ENCODE peak calls at places on chromosomes 6 and 20, in nine cellular contexts. Q is uterus, L is testis, W is adrenal gland, P is breast epithelium, I is upper lobe of left lung, N is heart left ventricle, T is ovary, U is sigmoid colon. D is an unnamed sample.
A peak's percentile ranks its signal among the peaks of the same experiment; 100 is the strongest.

GRCh38 chr6:154361476-154361875 is 4.9 kb upstream of the IPCEF1 start:
- DNase-seq in Q (no peak), L (no peak), W (no peak), P (no peak), I (no peak), N (no peak), T (no peak), U (no peak), D (no peak)

GRCh38 chr6:4776967-4777925 is 1.0 kb downstream of the CDYL start:
- DNase-seq in Q (no peak), L (peak; percentile 37), W (no peak), P (no peak), I (peak; percentile 23), N (peak; percentile 31), T (peak; percentile 22), U (no peak), D (peak; percentile 9)

GRCh38 chr6:165186041-165186440 is 123.4 kb downstream of the C6orf118 start:
- DNase-seq in Q (no peak), L (no peak), W (no peak), P (no peak), I (no peak), N (no peak), T (no peak), U (no peak), D (no peak)

GRCh38 chr6:150881911-150882481 is 16.5 kb downstream of the MTHFD1L start:
- DNase-seq in Q (peak; percentile 41), L (peak; percentile 84), W (peak; percentile 90), P (peak; percentile 57), I (peak; percentile 27), N (peak; percentile 70), T (peak; percentile 62), U (peak; percentile 69), D (no peak)

GRCh38 chr20:32553618-32554017 is 31.5 kb downstream of the NOL4L start:
- DNase-seq in Q (no peak), L (no peak), W (no peak), P (no peak), I (no peak), N (no peak), T (no peak), U (no peak), D (no peak)

GRCh38 chr6:79438015-79438414 is 99.2 kb downstream of the LCA5 start:
- DNase-seq in Q (no peak), L (peak; percentile 18), W (no peak), P (no peak), I (no peak), N (no peak), T (no peak), U (no peak), D (no peak)

GRCh38 chr6:53630533-53631269 is 34.9 kb downstream of the KLHL31 start:
- DNase-seq in Q (no peak), L (no peak), W (peak; percentile 23), P (no peak), I (no peak), N (no peak), T (no peak), U (no peak), D (no peak)

GRCh38 chr6:36735110-36735971 is 37.7 kb downstream of the RAB44 start:
- DNase-seq in Q (peak; percentile 87), L (peak; percentile 84), W (peak; percentile 65), P (no peak), I (peak; percentile 84), N (peak; percentile 88), T (peak; percentile 44), U (peak; percentile 94), D (peak; percentile 73)

GRCh38 chr6:29675561-29675960 is 5.4 kb downstream of the ZFP57 start:
- DNase-seq in Q (no peak), L (no peak), W (no peak), P (no peak), I (no peak), N (no peak), T (no peak), U (no peak), D (no peak)

GRCh38 chr6:107228754-107229153 is 113.4 kb upstream of the BEND3 start:
- DNase-seq in Q (no peak), L (no peak), W (no peak), P (no peak), I (no peak), N (no peak), T (no peak), U (no peak), D (no peak)

GRCh38 chr20:36179170-36179945 is 24.8 kb downstream of the EPB41L1 start:
- DNase-seq in Q (no peak), L (no peak), W (no peak), P (no peak), I (no peak), N (no peak), T (no peak), U (no peak), D (no peak)

GRCh38 chr6:165571068-165571682 is 91.9 kb downstream of the PDE10A start:
- DNase-seq in Q (no peak), L (no peak), W (no peak), P (no peak), I (no peak), N (no peak), T (no peak), U (no peak), D (no peak)

GRCh38 chr6:143164565-143165105 is 103.9 kb downstream of the AIG1 start:
- DNase-seq in Q (no peak), L (no peak), W (no peak), P (no peak), I (no peak), N (no peak), T (no peak), U (no peak), D (no peak)

GRCh38 chr20:38173237-38174156 is 8.4 kb upstream of the TGM2 start:
- DNase-seq in Q (peak; percentile 52), L (no peak), W (peak; percentile 52), P (no peak), I (peak; percentile 38), N (peak; percentile 79), T (no peak), U (peak; percentile 67), D (no peak)

GRCh38 chr6:123811378-123811777 is 7.7 kb downstream of the NKAIN2 start:
- DNase-seq in Q (no peak), L (no peak), W (no peak), P (no peak), I (no peak), N (no peak), T (no peak), U (no peak), D (no peak)

GRCh38 chr6:61810047-61810446 is 476.0 kb downstream of the KHDRBS2 start:
- DNase-seq in Q (no peak), L (no peak), W (no peak), P (no peak), I (no peak), N (no peak), T (no peak), U (no peak), D (no peak)

GRCh38 chr6:61809004-61809595 is 476.9 kb downstream of the KHDRBS2 start:
- DNase-seq in Q (no peak), L (no peak), W (no peak), P (no peak), I (no peak), N (no peak), T (no peak), U (no peak), D (peak; percentile 5)
- TF ChIP-seq CTCF in Q (no peak), L (peak; percentile 23), W (peak; percentile 47), P (no peak), I (no peak), N (peak; percentile 40), T (no peak), U (no peak), D (peak; percentile 17)

DNA sequence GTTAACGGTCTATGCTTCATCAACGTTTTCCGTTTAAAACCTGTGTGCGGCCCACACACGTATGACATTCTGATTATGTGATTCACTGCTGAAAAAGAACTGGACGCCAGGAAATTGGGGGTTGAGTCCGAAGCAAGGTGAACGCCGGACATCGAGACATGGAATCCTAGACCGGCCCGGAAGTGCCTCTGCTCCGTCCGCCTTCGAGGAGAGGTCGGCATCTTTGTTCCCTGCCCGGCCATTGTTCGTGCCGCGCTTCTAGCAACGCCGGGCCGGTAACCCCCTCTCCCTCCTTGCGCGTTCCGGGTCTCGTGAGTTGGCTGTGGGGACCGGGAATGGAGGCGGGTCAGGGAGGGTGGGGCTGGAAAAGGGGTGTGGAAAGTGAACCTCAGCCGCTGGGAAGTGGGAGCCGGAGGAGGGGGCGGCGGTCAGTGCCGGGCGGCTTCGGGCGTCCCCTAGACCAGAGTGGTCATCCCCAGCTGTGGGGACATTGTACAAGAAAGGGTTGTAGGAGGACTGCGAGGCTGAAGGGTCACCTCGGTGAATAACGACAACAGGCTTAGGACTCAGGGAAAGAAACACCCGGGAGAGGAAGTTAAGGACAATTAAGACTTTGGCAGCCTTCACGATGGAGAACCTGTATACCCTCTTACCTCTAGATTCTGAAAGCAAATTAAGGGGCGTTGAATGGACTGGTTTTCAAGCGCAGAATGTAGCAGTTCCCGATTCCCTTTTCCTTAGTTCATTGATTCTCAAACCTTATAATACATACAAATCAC is at the start of gene ZSCAN9:
- DNase-seq in Q (peak; percentile 89), L (peak; percentile 92), W (peak; percentile 89), P (peak; percentile 80), I (peak; percentile 89), N (peak; percentile 91), T (peak; percentile 83), U (peak; percentile 93), D (peak; percentile 82)
- TF ChIP-seq POLR2A in Q (no peak), L (no peak), W (peak; percentile 59), P (no peak), I (no peak), N (no peak), T (peak; percentile 20), U (no peak), D (no peak)

GRCh38 chr6:113018351-113019151 is 671.4 kb downstream of the RFPL4B start:
- DNase-seq in Q (peak; percentile 32), L (peak; percentile 17), W (peak; percentile 28), P (no peak), I (no peak), N (peak; percentile 30), T (peak; percentile 8), U (peak; percentile 55), D (peak; percentile 63)
- H3K4me3 ChIP-seq in Q (no peak overlapping the region), L (no peak overlapping the region), W (no peak overlapping the region), P (no peak overlapping the region), I (no peak overlapping the region), N (no peak overlapping the region), T (no peak overlapping the region), U (no peak overlapping the region), D (no peak overlapping the region)

DNA sequence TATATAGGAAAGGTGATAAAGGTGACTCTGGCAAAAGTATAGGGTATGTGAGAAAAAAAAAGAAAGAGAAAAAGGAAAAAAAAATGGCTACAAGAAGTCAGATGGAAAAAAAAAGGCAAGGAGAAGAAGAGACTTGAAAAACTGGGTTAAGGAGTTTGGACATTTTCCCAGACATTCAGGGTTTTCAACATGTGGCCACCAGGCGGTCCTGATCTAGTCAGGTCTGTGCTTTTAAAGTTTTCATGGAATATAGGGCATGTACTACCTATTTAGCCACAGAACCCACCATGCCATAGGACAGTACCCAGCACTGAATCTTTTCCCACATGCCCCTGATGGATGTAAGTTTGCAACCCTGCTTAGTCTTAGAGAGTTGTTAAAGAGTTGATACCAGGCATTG is 433.7 kb downstream of the MAFB start:
- DNase-seq in Q (no peak), L (peak; percentile 28), W (no peak), P (no peak), I (no peak), N (no peak), T (no peak), U (no peak), D (no peak)
- TF ChIP-seq CTCF in Q (no peak), L (peak; percentile 25), W (no peak), P (peak; percentile 25), I (no peak), N (no peak), T (no peak), U (no peak), D (no peak)

D was measured in tibial nerve.